ENCODE peak calls at places on chromosomes 12 and 14, in five cellular contexts. X is DMS53; H is GM23248; N is KBM-7; J is CD8-positive, alpha-beta memory T cell. Q is an unnamed sample.

GRCh38 chr12:53222170-53223005 is 9.6 kb downstream of the RARG start:
- DNase-seq in X (no peak), H (peak), N (no peak), J (peak), Q (peak)

GRCh38 chr12:2052861-2053674 is at the start of gene CACNA1C:
- DNase-seq in X (peak), H (peak), N (peak), J (peak), Q (peak)

GRCh38 chr12:32546272-32546671 is 132.8 kb upstream of the DNM1L start:
- DNase-seq in X (no peak), H (no peak), N (no peak), J (no peak), Q (no peak)

GRCh38 chr12:65822732-65823480 is 1.4 kb upstream of the HMGA2 start:
- DNase-seq in X (peak), H (peak), N (peak), J (no peak), Q (peak)

GRCh38 chr12:47868041-47868440 is 36.8 kb downstream of the VDR start:
- DNase-seq in X (no peak), H (no peak), N (no peak), J (no peak), Q (no peak)

GRCh38 chr12:57069522-57069921 is 9.1 kb downstream of the NEMP1 start:
- DNase-seq in X (peak), H (peak), N (peak), J (peak), Q (peak)

GRCh38 chr14:20997564-20997963 is 1.5 kb upstream of the SLC39A2 start:
- DNase-seq in X (no peak), H (no peak), N (no peak), J (no peak), Q (no peak)

GRCh38 chr14:32197919-32198318 is 3.9 kb upstream of the RNU6-7 start:
- DNase-seq in X (peak), H (no peak), N (no peak), J (no peak), Q (no peak)

GRCh38 chr12:27493260-27493935 is 30.6 kb upstream of the PPFIBP1 start:
- DNase-seq in X (peak), H (peak), N (no peak), J (no peak), Q (peak)

GRCh38 chr14:99627510-99628381 is 17.2 kb upstream of the HHIPL1 start:
- DNase-seq in X (no peak), H (peak), N (no peak), J (no peak), Q (no peak)

Q was measured in NCI-H69.